ENCODE peak calls at places on chromosomes 1 and 21, in nine cellular contexts. E is Right ventricle myocardium inferior, L is 8988T, X is ovary, V is dermis microvascular lymphatic vessel endothelial cell, H is left lung, Z is posterior cingulate gyrus, G is Panc1, D is kidney. U is an unnamed sample.

GRCh38 chr1:18703041-18703621 is 72.5 kb downstream of the PAX7 start:
- DNase-seq in E (no peak), L (no peak), X (no peak), V (no peak), H (no peak), Z (no peak), G (no peak), D (no peak), U (no peak)

GRCh38 chr1:156922986-156923564 is 2.6 kb downstream of the LRRC71 start:
- DNase-seq in E (no peak), L (no peak), X (no peak), V (no peak), H (no peak), Z (no peak), G (no peak), D (peak), U (no peak)

GRCh38 chr1:51945591-51945990 is 44.9 kb downstream of the RAB3B start:
- DNase-seq in E (no peak), L (no peak), X (no peak), V (peak), H (no peak), Z (no peak), G (no peak), D (no peak), U (no peak)

GRCh38 chr1:86324423-86324822 is 71.7 kb downstream of the ODF2L start:
- DNase-seq in E (no peak), L (no peak), X (no peak), V (no peak), H (no peak), Z (no peak), G (no peak), D (no peak), U (no peak)

GRCh38 chr21:45554477-45555175 is 12.4 kb upstream of the SLC19A1 start:
- DNase-seq in E (peak), L (peak), X (peak), V (peak), H (peak), Z (peak), G (peak), D (peak), U (peak)

GRCh38 chr1:145719230-145720079 is at the start of gene CD160:
- DNase-seq in E (no peak), L (no peak), X (no peak), V (no peak), H (no peak), Z (no peak), G (no peak), D (no peak), U (no peak)

GRCh38 chr1:84973493-84974334 is 23.2 kb downstream of the MCOLN2 start:
- DNase-seq in E (no peak), L (no peak), X (no peak), V (no peak), H (no peak), Z (no peak), G (no peak), D (no peak), U (no peak)

GRCh38 chr1:156704930-156705320 is 458 bp downstream of the CRABP2 start:
- DNase-seq in E (peak), L (peak), X (peak), V (no peak), H (no peak), Z (no peak), G (no peak), D (peak), U (no peak)

GRCh38 chr1:46532498-46533178 is 18.8 kb downstream of the KNCN start:
- DNase-seq in E (peak), L (no peak), X (peak), V (no peak), H (peak), Z (peak), G (no peak), D (peak), U (peak)

U was measured in CD4-positive, CD25-positive, alpha-beta regulatory T cell.